ENCODE peak calls at places on chromosomes 3 and 15, in six cellular contexts. W is uterus, A is A549, P is A673, L is MM.1S, T is breast epithelium. B is an unnamed sample.

GRCh38 chr3:172140499-172141391 is 101.4 kb downstream of the FNDC3B start:
- DNase-seq in P (peak), A (peak), W (peak), T (peak), L (no peak), B (no peak)

GRCh38 chr15:41928637-41929620 is 35.1 kb upstream of the SPTBN5 start:
- DNase-seq in T (no peak), W (no peak), L (no peak), A (peak), P (no peak), B (peak)

GRCh38 chr3:119703900-119704531 is 1.2 kb downstream of the CFAP91 start:
- DNase-seq in W (no peak), L (no peak), T (no peak), P (no peak), A (no peak), B (no peak)

GRCh38 chr3:81485444-81485865 is 276.0 kb downstream of the GBE1 start:
- DNase-seq in L (peak), A (no peak), W (no peak), P (no peak), T (no peak), B (peak)

GRCh38 chr3:169430687-169431404 is 232.7 kb downstream of the MECOM start:
- DNase-seq in W (peak), A (peak), P (peak), L (peak), T (no peak), B (no peak)

GRCh38 chr3:50274371-50275104 is 4.3 kb upstream of the LSMEM2 start:
- DNase-seq in W (peak), A (peak), L (peak), P (peak), T (peak), B (no peak)

GRCh38 chr15:57596978-57597377 is 5.3 kb downstream of the MYZAP start:
- DNase-seq in T (peak), W (peak), A (no peak), P (no peak), L (no peak), B (no peak)

GRCh38 chr3:178275311-178275710 is 260.9 kb upstream of the KCNMB2 start:
- DNase-seq in W (no peak), T (no peak), A (no peak), P (no peak), L (no peak), B (no peak)

GRCh38 chr3:144624656-144625055 is 653.0 kb downstream of the DIPK2A start:
- DNase-seq in T (no peak), L (no peak), P (peak), A (no peak), W (no peak), B (no peak)

GRCh38 chr15:78949461-78949860 is 4.6 kb upstream of the CTSH start:
- DNase-seq in W (no peak), A (no peak), P (no peak), T (no peak), L (no peak), B (no peak)

GRCh38 chr15:73647259-73648026 is 14.3 kb upstream of the NPTN start:
- DNase-seq in L (no peak), T (no peak), P (no peak), A (peak), W (no peak), B (no peak)

GRCh38 chr3:148999806-149000205 is 8.5 kb downstream of the GYG1 start:
- DNase-seq in A (no peak), L (peak), T (no peak), P (no peak), W (no peak), B (no peak)

GRCh38 chr3:168248383-168249047 is 152.8 kb upstream of the GOLIM4 start:
- DNase-seq in A (peak), L (peak), P (peak), W (no peak), T (no peak), B (no peak)

GRCh38 chr3:59251899-59252298 is 202.1 kb upstream of the CFAP20DC start:
- DNase-seq in L (no peak), P (no peak), T (no peak), A (no peak), W (no peak), B (no peak)

GRCh38 chr3:25386686-25387271 is 41.3 kb upstream of the RARB start:
- DNase-seq in A (no peak), W (no peak), L (no peak), P (no peak), T (no peak), B (no peak)

GRCh38 chr3:143775401-143775970 is 72.8 kb downstream of the SLC9A9 start:
- DNase-seq in L (peak), T (no peak), A (peak), P (peak), W (no peak), B (no peak)

GRCh38 chr3:53161820-53162671 is 1.0 kb downstream of the PRKCD start:
- DNase-seq in W (peak), P (peak), L (peak), A (peak), T (no peak), B (no peak)

GRCh38 chr3:14925729-14926591 is 21.4 kb upstream of the NR2C2 start:
- DNase-seq in A (peak), P (peak), L (peak), W (no peak), T (no peak), B (no peak)

GRCh38 chr15:65904301-65904700 is 35.0 kb downstream of the RAB11A start:
- DNase-seq in T (no peak), P (no peak), A (no peak), W (no peak), L (no peak), B (no peak)

GRCh38 chr15:80604583-80605506 is 90.3 kb upstream of the ABHD17C start:
- DNase-seq in T (no peak), L (no peak), W (no peak), P (peak), A (no peak), B (no peak)

GRCh38 chr3:154955907-154956533 is 124.1 kb upstream of the MME start:
- DNase-seq in W (no peak), T (no peak), L (no peak), P (no peak), A (no peak), B (no peak)

GRCh38 chr3:39051649-39052557 is at the start of the genes SCN11A and WDR48:
- DNase-seq in W (peak), A (peak), P (peak), T (peak), L (peak), B (peak)

GRCh38 chr15:46442196-46442595 is 807.4 kb downstream of the SQOR start:
- DNase-seq in W (no peak), A (no peak), P (peak), L (no peak), T (no peak), B (no peak)

GRCh38 chr15:39931615-39932014 is 2.3 kb upstream of the EIF2AK4 start:
- DNase-seq in P (peak), T (no peak), L (no peak), W (no peak), A (no peak), B (no peak)

GRCh38 chr3:143634991-143635390 is 213.3 kb downstream of the SLC9A9 start:
- DNase-seq in A (no peak), W (no peak), L (no peak), T (peak), P (no peak), B (no peak)

GRCh38 chr3:46097691-46098241 is 70.5 kb upstream of the XCR1 start:
- DNase-seq in T (no peak), L (no peak), W (peak), A (no peak), P (no peak), B (no peak)

GRCh38 chr3:78728406-78729145 is 1039.2 kb downstream of the ROBO1 start:
- DNase-seq in P (peak), W (peak), T (no peak), L (no peak), A (peak), B (no peak)

DNA sequence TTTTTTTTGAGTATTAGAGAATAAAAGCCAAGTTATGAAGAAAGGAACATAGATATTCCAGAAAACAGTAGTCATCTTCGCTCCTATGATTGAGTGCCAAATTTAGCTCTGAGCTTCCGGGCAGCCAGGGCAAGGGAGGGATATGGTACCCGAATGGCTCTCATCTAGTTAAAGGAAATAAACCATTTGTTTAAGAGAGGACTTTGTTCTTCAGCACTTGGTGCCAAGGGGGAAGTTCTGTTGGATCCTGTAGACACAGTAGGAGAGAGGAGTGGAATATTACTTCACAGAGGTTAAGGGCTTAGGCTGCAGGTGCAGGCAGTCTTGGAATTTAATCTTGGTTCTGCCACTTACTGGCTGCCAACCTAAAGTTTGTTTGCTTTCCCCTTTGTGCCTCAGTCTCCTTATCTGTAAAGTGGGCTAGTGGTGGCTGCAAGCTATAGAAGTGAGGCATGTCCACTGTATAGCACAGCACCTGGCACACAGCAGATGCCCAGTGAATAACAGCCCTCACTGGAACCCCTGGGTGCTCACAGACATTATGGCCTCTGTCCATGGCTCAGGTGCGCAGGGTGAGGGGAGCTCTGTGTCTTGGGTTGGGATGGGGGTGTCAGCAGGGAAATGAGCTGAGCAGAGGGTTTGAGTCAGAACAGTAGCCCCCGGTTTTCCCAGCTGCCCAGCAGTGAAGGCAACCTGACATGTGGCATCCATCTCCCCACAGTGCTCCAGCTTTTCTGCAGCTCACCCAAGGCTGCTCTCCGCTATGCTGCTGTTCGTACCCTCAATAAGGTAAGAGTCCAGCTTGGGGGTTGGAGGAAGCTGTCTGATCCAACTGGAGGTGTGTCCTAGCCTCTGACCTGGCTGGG is 10.4 kb downstream of the COPG1 start:
- DNase-seq in T (no peak), L (no peak), W (no peak), P (no peak), A (no peak), B (no peak)
- H3K27ac ChIP-seq in T (no peak), L (no peak), W (no peak), P (no peak), A (no peak), B (no peak)

DNA sequence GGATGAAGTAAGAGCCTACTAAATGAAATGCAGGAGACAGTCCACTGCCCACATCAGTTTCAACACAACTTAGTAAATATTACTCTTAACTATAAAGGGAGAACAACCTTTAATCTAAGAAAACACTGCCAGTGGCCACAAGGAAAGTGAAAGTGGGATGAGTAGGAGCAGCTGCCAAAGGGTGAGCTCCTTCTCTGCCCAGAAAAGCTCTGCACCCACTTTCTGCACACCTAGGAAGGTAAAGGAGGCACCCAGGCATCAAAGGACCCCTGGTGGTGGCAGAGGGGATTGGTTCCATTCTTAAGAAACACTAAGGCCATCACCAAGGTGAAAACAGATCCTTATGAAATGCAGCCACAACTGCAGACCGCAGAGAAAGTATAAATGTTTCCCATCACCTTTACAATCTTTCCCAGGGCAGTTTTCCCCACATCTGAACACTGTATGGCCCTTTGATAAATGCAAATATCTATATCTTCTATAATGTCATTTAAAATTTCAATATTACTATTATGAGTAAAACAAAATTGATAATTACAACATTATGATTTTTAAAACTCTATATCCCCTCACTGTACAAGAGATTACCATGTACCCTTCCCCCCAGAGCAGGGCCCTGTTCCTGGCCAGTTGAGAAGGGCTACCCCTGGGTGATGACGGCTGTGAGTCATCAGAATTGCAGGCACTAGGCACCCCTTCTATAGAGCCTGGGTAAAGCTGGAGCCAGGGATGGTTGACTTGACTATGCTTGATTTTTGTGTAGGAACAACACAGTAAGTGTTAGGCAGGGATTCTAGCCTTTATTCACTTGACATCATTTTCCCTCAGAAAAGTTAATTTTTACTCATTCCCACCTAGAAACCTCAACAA is 92.0 kb downstream of the SNRK start:
- DNase-seq in A (peak), T (no peak), W (no peak), P (peak), L (peak), B (peak)
- H3K27ac ChIP-seq in A (no peak), T (no peak), W (no peak), P (no peak), L (no peak), B (no peak)

DNA sequence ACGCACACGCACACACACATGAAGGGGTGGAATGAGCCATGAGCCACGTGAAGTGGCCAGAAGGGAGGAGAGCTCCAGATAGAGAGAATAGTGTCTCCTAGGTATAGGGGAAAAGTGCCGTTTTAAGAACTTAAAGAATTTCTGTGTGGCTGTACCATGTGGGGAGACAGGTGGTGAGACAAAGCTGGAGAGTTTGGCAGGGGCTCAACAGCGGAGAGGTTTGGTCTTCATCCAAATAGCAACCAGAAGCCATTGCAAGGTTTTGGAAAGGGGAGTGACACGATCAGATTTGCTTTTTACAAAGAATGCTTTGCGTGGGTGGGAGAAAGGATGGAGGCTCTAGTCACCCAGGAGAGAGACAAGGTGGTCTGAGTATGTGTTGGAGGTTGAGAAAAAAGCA is 146.0 kb downstream of the IL20RB start:
- DNase-seq in W (no peak), T (no peak), P (no peak), L (no peak), A (no peak), B (no peak)
- H3K27ac ChIP-seq in W (no peak), T (no peak), P (no peak), L (no peak), A (no peak), B (no peak)

GRCh38 chr3:41118461-41119385 is 80.6 kb upstream of the CTNNB1 start:
- DNase-seq in T (no peak), W (no peak), L (no peak), P (no peak), A (no peak), B (no peak)
- H3K27ac ChIP-seq in T (no peak), W (no peak), L (no peak), P (no peak), A (no peak), B (no peak)

DNA sequence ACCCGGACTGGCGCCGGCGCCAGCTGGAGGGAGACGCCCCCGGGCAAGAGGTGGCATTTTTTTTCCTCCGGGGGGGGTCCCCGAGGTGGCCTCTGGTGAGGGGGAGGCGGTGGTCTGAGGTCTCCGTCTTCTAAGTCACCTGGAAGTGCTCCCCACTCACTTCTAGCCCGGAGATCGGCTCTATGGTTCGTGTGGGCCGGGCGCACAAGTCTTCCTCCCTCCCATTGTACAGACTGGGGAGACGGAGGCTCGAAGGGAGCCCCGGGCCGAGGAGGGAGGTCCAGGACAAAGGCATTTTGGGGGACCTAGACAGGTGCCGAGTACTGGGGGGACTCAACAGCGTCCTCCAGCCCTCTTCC is 4.4 kb downstream of the GATA2 start:
- DNase-seq in A (no peak), T (no peak), P (peak), W (no peak), L (no peak), B (no peak)
- H3K27ac ChIP-seq in A (peak), T (peak), P (peak), W (peak), L (no peak), B (no peak)

GRCh38 chr15:70855764-70856163 is 1.8 kb upstream of the LARP6 start:
- DNase-seq in T (no peak), L (peak), A (no peak), W (no peak), P (no peak), B (peak)

GRCh38 chr15:70856884-70857546 is 3.1 kb upstream of the LARP6 start:
- DNase-seq in A (peak), T (peak), P (peak), L (no peak), W (peak), B (no peak)

GRCh38 chr15:70854669-70854976 is 666 bp upstream of the LARP6 start:
- DNase-seq in W (peak), L (no peak), P (peak), A (peak), T (no peak), B (no peak)

GRCh38 chr15:70857547-70858265 is 3.7 kb upstream of the LARP6 start:
- DNase-seq in A (no peak), W (no peak), T (no peak), L (no peak), P (no peak), B (no peak)

GRCh38 chr15:70856177-70856883 is 2.4 kb upstream of the LARP6 start:
- DNase-seq in A (no peak), W (no peak), T (no peak), L (no peak), P (no peak), B (no peak)
- H3K27ac ChIP-seq in A (peak), W (peak), T (peak), L (no peak), P (peak), B (no peak)

GRCh38 chr3:71131893-71132314 is 451.6 kb downstream of the FOXP1 start:
- DNase-seq in L (no peak), W (no peak), A (no peak), T (no peak), P (no peak), B (no peak)
- H3K27ac ChIP-seq in L (no peak), W (peak), A (peak), T (peak), P (peak), B (no peak)

GRCh38 chr3:58218904-58219303 is 8.1 kb upstream of the DNASE1L3 start:
- DNase-seq in P (no peak), T (no peak), L (no peak), W (no peak), A (no peak), B (no peak)

GRCh38 chr3:58216496-58217197 is 5.9 kb upstream of the DNASE1L3 start:
- DNase-seq in T (no peak), L (no peak), P (no peak), A (no peak), W (no peak), B (no peak)

GRCh38 chr3:58217209-58217811 is 6.5 kb upstream of the DNASE1L3 start:
- DNase-seq in P (peak), A (peak), L (peak), T (peak), W (peak), B (no peak)

DNA sequence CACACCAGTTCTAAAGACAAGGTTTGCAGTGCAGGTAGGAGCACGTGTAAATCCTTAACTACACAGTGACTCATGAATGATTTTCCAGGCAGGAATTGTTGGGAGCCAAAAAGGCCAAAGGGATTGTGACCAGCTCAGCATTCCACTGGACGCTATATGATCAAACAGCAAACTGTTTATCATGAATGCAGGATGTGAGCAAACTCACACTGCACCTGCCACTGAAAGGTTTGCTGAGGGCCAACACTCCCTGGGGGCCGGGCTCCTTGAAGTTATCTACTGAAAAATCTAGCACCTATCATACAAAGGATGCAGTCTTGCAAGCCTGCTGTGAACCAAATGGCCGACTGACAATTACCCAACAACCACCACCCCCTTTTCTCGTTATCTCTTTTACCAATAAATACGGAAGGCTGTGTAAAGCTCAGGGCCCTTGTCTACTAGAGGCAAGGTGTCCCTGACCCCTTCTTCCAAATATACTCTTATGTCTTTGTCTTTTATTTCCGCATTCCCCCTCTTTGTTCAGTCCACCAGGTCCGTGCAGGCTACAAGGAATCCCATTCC is 11.5 kb upstream of the DNASE1L3 start:
- DNase-seq in T (no peak), L (no peak), W (no peak), P (no peak), A (no peak), B (no peak)
- H3K27ac ChIP-seq in T (no peak), L (no peak), W (no peak), P (no peak), A (no peak), B (no peak)

B was measured in GM12878.